ENCODE peak calls at places on chromosomes 6 and 20, in six cellular contexts. V is CD8-positive, alpha-beta T cell; Z is astrocyte; N is left ventricle myocardium inferior; F is fibroblast of lung; B is thoracic aorta. K is an unnamed sample.

GRCh38 chr6:34516391-34517324 is 39.5 kb downstream of the SPDEF start:
- DNase-seq in N (peak; percentile 3), F (no peak), B (no peak), V (no peak), Z (no peak), K (no peak)

GRCh38 chr6:170189236-170189635 is 101.6 kb downstream of the DLL1 start:
- DNase-seq in V (no peak), Z (no peak), F (no peak), N (no peak), B (no peak), K (no peak)

GRCh38 chr6:44730771-44731391 is 343.4 kb downstream of the CDC5L start:
- DNase-seq in N (no peak), F (peak; percentile 84), V (no peak), B (no peak), Z (peak; percentile 79), K (peak; percentile 76)

GRCh38 chr6:154352898-154353585 is 3.6 kb downstream of the IPCEF1 start:
- DNase-seq in Z (no peak), B (no peak), N (no peak), V (no peak), F (no peak), K (no peak)

GRCh38 chr20:62716198-62716940 is 7.7 kb downstream of the NTSR1 start:
- DNase-seq in N (no peak), F (peak; percentile 26), Z (no peak), V (peak; percentile 63), B (no peak), K (no peak)

GRCh38 chr6:148524976-148525375 is 182.3 kb downstream of the SASH1 start:
- DNase-seq in V (no peak), N (no peak), F (peak; percentile 92), B (no peak), Z (peak; percentile 90), K (peak; percentile 88)

GRCh38 chr20:64247312-64247627 is 8.3 kb upstream of the PCMTD2 start:
- DNase-seq in N (no peak), B (no peak), Z (no peak), V (no peak), F (no peak), K (no peak)

GRCh38 chr6:53411451-53411850 is 62.7 kb upstream of the ELOVL5 start:
- DNase-seq in F (peak; percentile 85), V (no peak), N (no peak), B (no peak), Z (peak; percentile 82), K (peak; percentile 23)

GRCh38 chr6:116561377-116562018 is 7.9 kb downstream of the CALHM4 start:
- DNase-seq in F (peak; percentile 51), N (peak; percentile 69), V (peak; percentile 66), Z (peak; percentile 32), B (peak; percentile 33), K (peak; percentile 77)

GRCh38 chr6:118187568-118188164 is 280.6 kb downstream of the SLC35F1 start:
- DNase-seq in V (no peak), N (no peak), F (peak; percentile 88), Z (peak; percentile 86), B (no peak), K (no peak)

GRCh38 chr20:11917663-11918062 is at the start of gene BTBD3:
- DNase-seq in F (peak; percentile 80), V (no peak), Z (peak; percentile 73), B (peak; percentile 18), N (peak; percentile 66), K (peak; percentile 60)

GRCh38 chr6:22007469-22007868 is 289.4 kb downstream of the PRL start:
- DNase-seq in F (no peak), Z (no peak), V (no peak), B (no peak), N (no peak), K (no peak)

GRCh38 chr20:45306431-45306982 is at the start of gene RBPJL:
- DNase-seq in N (no peak), B (no peak), Z (no peak), V (peak; percentile 44), F (no peak), K (no peak)

GRCh38 chr20:652611-653109 is 340 bp downstream of the SRXN1 start:
- DNase-seq in N (no peak), B (no peak), V (no peak), F (peak; percentile 52), Z (peak; percentile 23), K (peak; percentile 23)

GRCh38 chr6:35552285-35552917 is 39.7 kb upstream of the TULP1 start:
- DNase-seq in V (peak; percentile 53), B (no peak), Z (peak; percentile 4), F (no peak), N (no peak), K (peak; percentile 36)

GRCh38 chr20:25177890-25178321 is 17.6 kb upstream of the ENTPD6 start:
- DNase-seq in N (no peak), F (peak; percentile 66), B (no peak), Z (peak; percentile 54), V (no peak), K (no peak)

GRCh38 chr6:118755941-118756646 is 104.7 kb upstream of the CEP85L start:
- DNase-seq in V (peak; percentile 50), B (no peak), F (no peak), N (no peak), Z (no peak), K (no peak)

GRCh38 chr20:45467172-45467571 is 2.4 kb upstream of the WFDC2 start:
- DNase-seq in B (no peak), V (no peak), F (no peak), N (no peak), Z (no peak), K (no peak)

GRCh38 chr20:3563548-3564177 is 92.8 kb downstream of the ATRN start:
- DNase-seq in B (no peak), F (peak; percentile 34), Z (peak; percentile 14), V (no peak), N (no peak), K (peak; percentile 60)

GRCh38 chr6:102950967-102951366 is 1557.5 kb downstream of the GRIK2 start:
- DNase-seq in N (no peak), Z (no peak), F (no peak), B (no peak), V (no peak), K (no peak)

GRCh38 chr6:33314515-33314942 is 651 bp upstream of the TAPBP start:
- DNase-seq in N (peak; percentile 60), V (peak; percentile 78), F (peak; percentile 69), Z (peak; percentile 60), B (no peak), K (peak; percentile 77)

GRCh38 chr6:351867-352289 is 39.7 kb upstream of the IRF4 start:
- DNase-seq in N (no peak), V (no peak), F (no peak), B (no peak), Z (no peak), K (no peak)

GRCh38 chr20:34301587-34302311 is 1.4 kb downstream of the AHCY start:
- DNase-seq in V (no peak), Z (no peak), B (no peak), N (no peak), F (no peak), K (no peak)

GRCh38 chr6:153028963-153029362 is 26.5 kb upstream of the MTRF1L start:
- DNase-seq in B (no peak), F (no peak), V (no peak), N (no peak), Z (no peak), K (no peak)

GRCh38 chr6:153028261-153028660 is 25.8 kb upstream of the MTRF1L start:
- DNase-seq in F (peak; percentile 23), N (no peak), Z (no peak), B (no peak), V (no peak), K (no peak)

GRCh38 chr6:153034139-153034538 is 31.6 kb upstream of the MTRF1L start:
- DNase-seq in B (no peak), N (no peak), Z (no peak), V (no peak), F (no peak), K (no peak)

GRCh38 chr6:153031335-153031955 is 28.9 kb upstream of the MTRF1L start:
- DNase-seq in N (no peak), V (no peak), B (no peak), Z (peak; percentile 11), F (peak; percentile 30), K (no peak)

GRCh38 chr6:153032255-153032882 is 29.9 kb upstream of the MTRF1L start:
- DNase-seq in B (no peak), N (no peak), Z (peak; percentile 51), F (peak; percentile 67), V (no peak), K (peak; percentile 56)
- TF ChIP-seq CTCF in B (peak; percentile 57), N (peak; percentile 59), Z (peak; percentile 52), F (peak; percentile 4), V (no peak), K (peak; percentile 84)

GRCh38 chr6:40928738-40929137 is 110.3 kb downstream of the UNC5CL start:
- DNase-seq in F (no peak), N (no peak), V (no peak), Z (no peak), B (no peak), K (no peak)

GRCh38 chr6:40931927-40932326 is 107.1 kb downstream of the UNC5CL start:
- DNase-seq in Z (peak; percentile 33), V (no peak), N (no peak), B (no peak), F (peak; percentile 58), K (peak; percentile 72)

GRCh38 chr6:40930555-40930954 is 108.5 kb downstream of the UNC5CL start:
- DNase-seq in Z (no peak), N (no peak), F (no peak), B (no peak), V (no peak), K (no peak)

GRCh38 chr6:40928302-40928701 is 110.7 kb downstream of the UNC5CL start:
- DNase-seq in V (no peak), B (no peak), F (no peak), N (no peak), Z (no peak), K (no peak)

DNA sequence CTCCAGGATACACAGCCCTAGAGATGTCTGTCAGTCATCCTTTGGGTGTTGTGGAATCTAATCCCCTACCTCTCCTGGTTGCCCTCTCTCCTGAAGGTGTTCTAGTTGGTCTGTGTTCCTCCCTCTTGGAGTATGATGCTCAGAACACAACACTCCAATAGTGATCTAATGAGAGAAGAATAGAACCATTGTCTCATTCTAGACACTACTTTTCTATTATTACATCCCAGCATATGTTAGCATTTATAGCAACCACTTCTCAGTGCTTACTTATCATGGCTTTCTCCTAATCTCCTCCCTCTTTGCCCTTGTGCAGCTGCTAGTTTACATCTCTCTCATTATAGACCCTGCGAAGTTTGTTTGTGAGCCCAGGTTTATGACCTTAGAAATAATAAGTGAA is 109.0 kb downstream of the UNC5CL start:
- DNase-seq in F (no peak), V (no peak), N (no peak), B (no peak), Z (no peak), K (no peak)
- TF ChIP-seq CTCF in F (no peak), V (no peak), N (no peak), B (no peak), Z (no peak), K (no peak)

DNA sequence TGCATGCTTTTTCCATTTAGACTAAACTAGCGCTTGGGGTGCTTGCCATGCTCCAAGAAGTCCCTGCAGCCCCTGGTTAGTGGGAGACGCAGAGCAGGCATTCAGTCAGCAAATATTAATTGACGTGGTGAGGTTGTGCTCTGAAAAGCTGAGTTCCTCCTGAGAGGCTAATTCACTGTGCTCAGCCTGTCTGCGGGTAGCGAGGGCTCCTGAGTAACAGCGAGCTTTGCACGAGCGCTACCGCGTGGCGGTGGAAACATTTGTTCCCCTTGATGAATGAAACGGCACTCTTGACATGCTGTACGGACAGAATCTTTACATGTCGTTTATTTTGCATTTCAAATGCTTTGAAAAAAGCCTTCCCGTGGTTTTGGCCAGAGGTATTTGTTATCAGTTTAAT is 170.6 kb upstream of the AGPAT4 start:
- DNase-seq in V (no peak), N (no peak), Z (peak; percentile 84), F (peak; percentile 86), B (no peak), K (no peak)
- TF ChIP-seq CTCF in V (no peak), N (peak; percentile 34), Z (peak; percentile 24), F (no peak), B (peak; percentile 38), K (no peak)

GRCh38 chr6:36980876-36981619 is 4.9 kb downstream of the MTCH1 start:
- DNase-seq in B (no peak), Z (no peak), N (no peak), V (no peak), F (no peak), K (no peak)
- TF ChIP-seq CTCF in B (no peak), Z (no peak), N (peak; percentile 33), V (no peak), F (no peak), K (peak; percentile 54)